ENCODE peak calls at places on chromosome 18, in five cellular contexts. One of them, this sample, is unnamed.

GRCh38 chr18:21672868-21673267 is 31.7 kb downstream of the ABHD3 start:
- DNase-seq in WTC11: no peak
- DNase-seq in SK-N-SH: peak
- DNase-seq in A549: peak
- DNase-seq in GM12878: no peak
- DNase-seq in this sample: no peak

GRCh38 chr18:62435435-62436031 is 87.3 kb upstream of the ZCCHC2 start:
- DNase-seq in SK-N-SH: peak
- DNase-seq in WTC11: no peak
- DNase-seq in A549: no peak
- DNase-seq in GM12878: no peak
- DNase-seq in this sample: no peak

GRCh38 chr18:58666176-58666575 is 5.1 kb upstream of the MALT1 start:
- DNase-seq in A549: no peak
- DNase-seq in WTC11: no peak
- DNase-seq in GM12878: no peak
- DNase-seq in SK-N-SH: no peak
- DNase-seq in this sample: no peak

GRCh38 chr18:53698907-53699306 is 525.6 kb downstream of the MBD2 start:
- DNase-seq in GM12878: no peak
- DNase-seq in A549: peak
- DNase-seq in WTC11: peak
- DNase-seq in SK-N-SH: peak
- DNase-seq in this sample: no peak

GRCh38 chr18:50096766-50097435 is 98.0 kb downstream of the MYO5B start:
- DNase-seq in WTC11: no peak
- DNase-seq in SK-N-SH: no peak
- DNase-seq in A549: no peak
- DNase-seq in GM12878: no peak
- DNase-seq in this sample: no peak

GRCh38 chr18:35502062-35502461 is 4.3 kb upstream of the INO80C start:
- DNase-seq in WTC11: no peak
- DNase-seq in A549: no peak
- DNase-seq in SK-N-SH: no peak
- DNase-seq in GM12878: no peak
- DNase-seq in this sample: no peak

GRCh38 chr18:57727952-57728807 is 74.9 kb downstream of the ATP8B1 start:
- DNase-seq in GM12878: no peak
- DNase-seq in A549: no peak
- DNase-seq in SK-N-SH: no peak
- DNase-seq in WTC11: no peak
- DNase-seq in this sample: no peak

GRCh38 chr18:79873449-79874110 is 75.8 kb downstream of the KCNG2 start:
- DNase-seq in WTC11: no peak
- DNase-seq in A549: no peak
- DNase-seq in SK-N-SH: no peak
- DNase-seq in GM12878: no peak
- DNase-seq in this sample: peak

GRCh38 chr18:61502472-61502871 is 169.2 kb downstream of the CDH20 start:
- DNase-seq in WTC11: peak
- DNase-seq in A549: peak
- DNase-seq in GM12878: peak
- DNase-seq in SK-N-SH: peak
- DNase-seq in this sample: no peak

GRCh38 chr18:23208600-23208999 is 73.3 kb downstream of the CABLES1 start:
- DNase-seq in WTC11: no peak
- DNase-seq in A549: no peak
- DNase-seq in GM12878: no peak
- DNase-seq in SK-N-SH: no peak
- DNase-seq in this sample: no peak

GRCh38 chr18:48446582-48447225 is 37.5 kb upstream of the ZBTB7C start:
- DNase-seq in GM12878: no peak
- DNase-seq in SK-N-SH: peak
- DNase-seq in WTC11: peak
- DNase-seq in A549: peak
- DNase-seq in this sample: peak

GRCh38 chr18:44839239-44839666 is 158.6 kb downstream of the SETBP1 start:
- DNase-seq in SK-N-SH: no peak
- DNase-seq in A549: peak
- DNase-seq in GM12878: peak
- DNase-seq in WTC11: peak
- DNase-seq in this sample: peak

GRCh38 chr18:67260841-67261240 is 255.7 kb downstream of the DSEL start:
- DNase-seq in WTC11: no peak
- DNase-seq in GM12878: no peak
- DNase-seq in A549: no peak
- DNase-seq in SK-N-SH: no peak
- DNase-seq in this sample: no peak

GRCh38 chr18:55253814-55254213 is 294.6 kb upstream of the CCDC68 start:
- DNase-seq in WTC11: no peak
- DNase-seq in SK-N-SH: no peak
- DNase-seq in A549: no peak
- DNase-seq in GM12878: no peak
- DNase-seq in this sample: no peak
- TF ChIP-seq MAX in WTC11: no peak
- TF ChIP-seq MAX in SK-N-SH: no peak
- TF ChIP-seq MAX in A549: no peak
- TF ChIP-seq MAX in GM12878: no peak
- TF ChIP-seq MAX in this sample: no peak

GRCh38 chr18:32104516-32104915 is 12.8 kb downstream of the RNF138 start:
- DNase-seq in GM12878: no peak
- DNase-seq in WTC11: no peak
- DNase-seq in SK-N-SH: no peak
- DNase-seq in A549: no peak
- DNase-seq in this sample: no peak
- TF ChIP-seq MAX in GM12878: no peak
- TF ChIP-seq MAX in WTC11: no peak
- TF ChIP-seq MAX in SK-N-SH: no peak
- TF ChIP-seq MAX in A549: no peak
- TF ChIP-seq MAX in this sample: no peak

GRCh38 chr18:11366410-11366809 is 217.0 kb upstream of the PIEZO2 start:
- DNase-seq in A549: no peak
- DNase-seq in SK-N-SH: no peak
- DNase-seq in GM12878: no peak
- DNase-seq in WTC11: no peak
- DNase-seq in this sample: no peak
- TF ChIP-seq MAX in A549: no peak
- TF ChIP-seq MAX in SK-N-SH: peak
- TF ChIP-seq MAX in GM12878: no peak
- TF ChIP-seq MAX in WTC11: no peak
- TF ChIP-seq MAX in this sample: no peak

DNA sequence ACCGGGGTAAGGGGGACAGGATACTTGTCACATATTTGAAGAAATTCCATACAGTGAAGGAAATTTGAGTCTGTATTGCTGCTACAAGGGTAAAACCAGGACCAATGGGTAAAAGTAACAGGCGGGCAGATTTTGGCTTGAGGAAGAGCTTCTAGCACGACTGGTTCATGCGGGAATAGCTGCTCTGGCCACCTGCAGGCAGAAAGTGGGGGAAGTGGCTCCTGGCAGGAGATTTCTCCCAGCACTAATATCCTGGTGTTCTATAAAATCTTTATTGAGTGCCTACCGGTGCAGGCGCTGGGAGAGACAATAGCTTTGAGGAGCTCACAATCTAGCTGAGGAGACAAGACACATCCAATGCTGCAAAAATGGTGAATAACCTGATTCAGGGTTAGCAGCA is 198.5 kb downstream of the LOXHD1 start:
- DNase-seq in SK-N-SH: no peak
- DNase-seq in WTC11: no peak
- DNase-seq in A549: no peak
- DNase-seq in GM12878: no peak
- DNase-seq in this sample: no peak
- TF ChIP-seq MAX in SK-N-SH: no peak
- TF ChIP-seq MAX in WTC11: no peak
- TF ChIP-seq MAX in A549: no peak
- TF ChIP-seq MAX in GM12878: no peak
- TF ChIP-seq MAX in this sample: peak

GRCh38 chr18:77181950-77182707 is 49.5 kb upstream of the MBP start:
- DNase-seq in A549: no peak
- DNase-seq in SK-N-SH: no peak
- DNase-seq in WTC11: no peak
- DNase-seq in GM12878: no peak
- DNase-seq in this sample: no peak

GRCh38 chr18:77173274-77174030 is 40.9 kb upstream of the MBP start:
- DNase-seq in SK-N-SH: no peak
- DNase-seq in WTC11: no peak
- DNase-seq in A549: no peak
- DNase-seq in GM12878: no peak
- DNase-seq in this sample: no peak

GRCh38 chr18:77177009-77177408 is 44.4 kb upstream of the MBP start:
- DNase-seq in SK-N-SH: no peak
- DNase-seq in A549: peak
- DNase-seq in WTC11: no peak
- DNase-seq in GM12878: no peak
- DNase-seq in this sample: no peak

DNA sequence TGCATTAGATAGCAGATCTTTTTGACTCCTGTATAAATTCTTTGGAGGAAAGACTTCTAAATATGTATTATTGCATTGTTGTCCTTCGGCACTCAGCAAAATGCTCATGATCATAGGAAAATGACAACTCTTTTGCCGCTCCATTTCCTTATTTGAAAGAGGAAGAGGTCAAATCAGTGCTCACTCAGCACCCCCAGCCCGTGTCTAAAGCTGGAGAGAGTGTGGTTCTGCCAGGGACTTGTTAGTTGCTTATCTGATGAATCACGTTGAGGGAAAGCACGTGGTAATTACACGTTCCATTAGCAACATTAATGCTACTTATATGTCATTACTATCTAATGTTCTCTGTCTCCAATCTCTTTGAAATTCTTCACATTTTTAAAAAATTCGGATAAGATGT is 46.0 kb upstream of the MBP start:
- DNase-seq in GM12878: no peak
- DNase-seq in A549: no peak
- DNase-seq in SK-N-SH: no peak
- DNase-seq in WTC11: no peak
- DNase-seq in this sample: no peak
- TF ChIP-seq MAX in GM12878: no peak
- TF ChIP-seq MAX in A549: no peak
- TF ChIP-seq MAX in SK-N-SH: no peak
- TF ChIP-seq MAX in WTC11: no peak
- TF ChIP-seq MAX in this sample: no peak

GRCh38 chr18:78754311-78755043 is 225.1 kb upstream of the SALL3 start:
- DNase-seq in SK-N-SH: no peak
- DNase-seq in WTC11: no peak
- DNase-seq in GM12878: no peak
- DNase-seq in A549: no peak
- DNase-seq in this sample: no peak
- TF ChIP-seq MAX in SK-N-SH: no peak
- TF ChIP-seq MAX in WTC11: no peak
- TF ChIP-seq MAX in GM12878: no peak
- TF ChIP-seq MAX in A549: no peak
- TF ChIP-seq MAX in this sample: no peak

GRCh38 chr18:3706279-3707097 is 256.5 kb downstream of the TGIF1 start:
- DNase-seq in SK-N-SH: no peak
- DNase-seq in A549: no peak
- DNase-seq in GM12878: no peak
- DNase-seq in WTC11: no peak
- DNase-seq in this sample: no peak

GRCh38 chr18:3709166-3709565 is 259.2 kb downstream of the TGIF1 start:
- DNase-seq in WTC11: no peak
- DNase-seq in GM12878: no peak
- DNase-seq in SK-N-SH: no peak
- DNase-seq in A549: no peak
- DNase-seq in this sample: no peak

GRCh38 chr18:3703732-3704176 is 253.8 kb downstream of the TGIF1 start:
- DNase-seq in A549: peak
- DNase-seq in GM12878: no peak
- DNase-seq in WTC11: peak
- DNase-seq in SK-N-SH: peak
- DNase-seq in this sample: peak

DNA sequence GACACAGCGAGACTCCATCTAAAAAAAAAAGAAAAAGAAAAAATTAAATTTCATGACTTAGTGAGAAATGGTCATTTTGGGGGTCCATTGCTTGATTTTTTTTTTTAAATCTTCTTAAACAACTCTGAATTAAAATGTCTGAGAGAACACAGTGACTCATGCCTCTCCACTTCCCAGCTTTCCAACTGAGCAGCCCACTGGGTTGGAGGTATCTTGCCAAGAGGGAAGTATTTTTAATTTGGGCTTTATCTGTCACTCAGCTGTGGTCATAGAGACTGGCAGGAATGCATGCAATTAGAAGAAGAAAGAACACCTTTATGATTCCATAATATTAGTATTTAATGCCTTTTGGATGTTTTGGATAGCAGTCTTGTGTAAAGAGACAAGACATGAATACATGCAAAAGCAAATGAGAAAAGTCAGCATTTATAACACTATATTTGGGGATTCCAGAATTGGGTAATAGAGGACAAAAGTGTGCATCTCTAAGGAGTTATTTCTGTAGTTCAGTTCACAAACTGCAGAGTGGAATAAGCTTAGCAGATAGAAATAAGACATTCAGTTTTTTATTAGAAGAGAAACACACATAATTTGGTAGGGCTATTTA is 254.7 kb downstream of the TGIF1 start:
- DNase-seq in WTC11: no peak
- DNase-seq in SK-N-SH: no peak
- DNase-seq in GM12878: no peak
- DNase-seq in A549: no peak
- DNase-seq in this sample: no peak
- TF ChIP-seq MAX in WTC11: no peak
- TF ChIP-seq MAX in SK-N-SH: no peak
- TF ChIP-seq MAX in GM12878: no peak
- TF ChIP-seq MAX in A549: no peak
- TF ChIP-seq MAX in this sample: no peak

This sample was measured in H1.